ENCODE peak calls at places on chromosomes 1 and 21, in six cellular contexts. One of them, this sample, is unnamed.

GRCh38 chr1:178633068-178633467 is 92.0 kb upstream of the RALGPS2 start:
- DNase-seq in uterus: no peak
- DNase-seq in esophagus muscularis mucosa: no peak
- DNase-seq in coronary artery: no peak
- DNase-seq in AG10803: peak
- DNase-seq in endodermal cell: no peak
- DNase-seq in this sample: no peak

GRCh38 chr1:6924891-6925290 is 139.6 kb downstream of the CAMTA1 start:
- DNase-seq in uterus: no peak
- DNase-seq in esophagus muscularis mucosa: no peak
- DNase-seq in coronary artery: no peak
- DNase-seq in AG10803: no peak
- DNase-seq in endodermal cell: no peak
- DNase-seq in this sample: no peak

GRCh38 chr1:224540535-224540934 is 75.6 kb upstream of the CNIH3 start:
- DNase-seq in uterus: no peak
- DNase-seq in esophagus muscularis mucosa: no peak
- DNase-seq in coronary artery: no peak
- DNase-seq in AG10803: no peak
- DNase-seq in endodermal cell: no peak
- DNase-seq in this sample: no peak

GRCh38 chr1:117627562-117628165 is 21.8 kb downstream of the TENT5C start:
- DNase-seq in uterus: no peak
- DNase-seq in esophagus muscularis mucosa: no peak
- DNase-seq in coronary artery: peak
- DNase-seq in AG10803: no peak
- DNase-seq in endodermal cell: no peak
- DNase-seq in this sample: no peak

GRCh38 chr1:26696191-26696644 is 403 bp downstream of the ARID1A start:
- DNase-seq in uterus: peak
- DNase-seq in esophagus muscularis mucosa: no peak
- DNase-seq in coronary artery: no peak
- DNase-seq in AG10803: no peak
- DNase-seq in endodermal cell: no peak
- DNase-seq in this sample: no peak

GRCh38 chr21:30028537-30028936 is 88.7 kb upstream of the GRIK1 start:
- DNase-seq in uterus: no peak
- DNase-seq in esophagus muscularis mucosa: no peak
- DNase-seq in coronary artery: no peak
- DNase-seq in AG10803: no peak
- DNase-seq in endodermal cell: no peak
- DNase-seq in this sample: no peak

GRCh38 chr1:212699839-212700596 is at the start of gene BATF3:
- DNase-seq in uterus: peak
- DNase-seq in esophagus muscularis mucosa: no peak
- DNase-seq in coronary artery: peak
- DNase-seq in AG10803: peak
- DNase-seq in endodermal cell: peak
- DNase-seq in this sample: peak

GRCh38 chr1:45752441-45753052 is 2.1 kb upstream of the IPP start:
- DNase-seq in uterus: no peak
- DNase-seq in esophagus muscularis mucosa: no peak
- DNase-seq in coronary artery: no peak
- DNase-seq in AG10803: peak
- DNase-seq in endodermal cell: no peak
- DNase-seq in this sample: no peak

GRCh38 chr1:243595527-243596206 is 254.4 kb downstream of the AKT3 start:
- DNase-seq in uterus: no peak
- DNase-seq in esophagus muscularis mucosa: no peak
- DNase-seq in coronary artery: no peak
- DNase-seq in AG10803: peak
- DNase-seq in endodermal cell: no peak
- DNase-seq in this sample: no peak

GRCh38 chr1:71427066-71427465 is 346.2 kb upstream of the ZRANB2 start:
- DNase-seq in uterus: no peak
- DNase-seq in esophagus muscularis mucosa: no peak
- DNase-seq in coronary artery: no peak
- DNase-seq in AG10803: no peak
- DNase-seq in endodermal cell: no peak
- DNase-seq in this sample: no peak

GRCh38 chr1:111399792-111400610 is 27.5 kb downstream of the OVGP1 start:
- DNase-seq in uterus: peak
- DNase-seq in esophagus muscularis mucosa: no peak
- DNase-seq in coronary artery: no peak
- DNase-seq in AG10803: peak
- DNase-seq in endodermal cell: peak
- DNase-seq in this sample: no peak

GRCh38 chr1:199463521-199464127 is 563.9 kb upstream of the NR5A2 start:
- DNase-seq in uterus: no peak
- DNase-seq in esophagus muscularis mucosa: no peak
- DNase-seq in coronary artery: no peak
- DNase-seq in AG10803: peak
- DNase-seq in endodermal cell: peak
- DNase-seq in this sample: peak

GRCh38 chr21:29077651-29078090 is 4.2 kb upstream of the CCT8 start:
- DNase-seq in uterus: no peak
- DNase-seq in esophagus muscularis mucosa: no peak
- DNase-seq in coronary artery: no peak
- DNase-seq in AG10803: peak
- DNase-seq in endodermal cell: no peak
- DNase-seq in this sample: peak

GRCh38 chr1:72936942-72937341 is 654.6 kb upstream of the NEGR1 start:
- DNase-seq in uterus: no peak
- DNase-seq in esophagus muscularis mucosa: no peak
- DNase-seq in coronary artery: no peak
- DNase-seq in AG10803: no peak
- DNase-seq in endodermal cell: no peak
- DNase-seq in this sample: no peak

GRCh38 chr1:12527564-12527963 is 90.4 kb downstream of the DHRS3 start:
- DNase-seq in uterus: no peak
- DNase-seq in esophagus muscularis mucosa: no peak
- DNase-seq in coronary artery: no peak
- DNase-seq in AG10803: no peak
- DNase-seq in endodermal cell: no peak
- DNase-seq in this sample: no peak

GRCh38 chr1:180230791-180231505 is 884 bp downstream of the LHX4 start:
- DNase-seq in uterus: no peak
- DNase-seq in esophagus muscularis mucosa: no peak
- DNase-seq in coronary artery: no peak
- DNase-seq in AG10803: peak
- DNase-seq in endodermal cell: peak
- DNase-seq in this sample: peak

GRCh38 chr1:240739139-240739538 is 127.2 kb upstream of the GREM2 start:
- DNase-seq in uterus: no peak
- DNase-seq in esophagus muscularis mucosa: no peak
- DNase-seq in coronary artery: no peak
- DNase-seq in AG10803: peak
- DNase-seq in endodermal cell: no peak
- DNase-seq in this sample: no peak

GRCh38 chr1:6222644-6223043 is 13.1 kb downstream of the ICMT start:
- DNase-seq in uterus: peak
- DNase-seq in esophagus muscularis mucosa: no peak
- DNase-seq in coronary artery: no peak
- DNase-seq in AG10803: peak
- DNase-seq in endodermal cell: no peak
- DNase-seq in this sample: no peak

GRCh38 chr1:224264321-224264720 is 65.7 kb downstream of the NVL start:
- DNase-seq in uterus: no peak
- DNase-seq in esophagus muscularis mucosa: peak
- DNase-seq in coronary artery: no peak
- DNase-seq in AG10803: no peak
- DNase-seq in endodermal cell: no peak
- DNase-seq in this sample: no peak

GRCh38 chr1:81710858-81711257 is 89.9 kb upstream of the ADGRL2 start:
- DNase-seq in uterus: no peak
- DNase-seq in esophagus muscularis mucosa: no peak
- DNase-seq in coronary artery: no peak
- DNase-seq in AG10803: no peak
- DNase-seq in endodermal cell: no peak
- DNase-seq in this sample: no peak

GRCh38 chr21:44444286-44444931 is 10.9 kb upstream of the LRRC3 start:
- DNase-seq in uterus: no peak
- DNase-seq in esophagus muscularis mucosa: no peak
- DNase-seq in coronary artery: no peak
- DNase-seq in AG10803: no peak
- DNase-seq in endodermal cell: peak
- DNase-seq in this sample: no peak

GRCh38 chr1:180155202-180155682 is 573 bp downstream of the QSOX1 start:
- DNase-seq in uterus: peak
- DNase-seq in esophagus muscularis mucosa: no peak
- DNase-seq in coronary artery: no peak
- DNase-seq in AG10803: no peak
- DNase-seq in endodermal cell: peak
- DNase-seq in this sample: peak

GRCh38 chr1:84260852-84261518 is 40.5 kb upstream of the SAMD13 start:
- DNase-seq in uterus: no peak
- DNase-seq in esophagus muscularis mucosa: no peak
- DNase-seq in coronary artery: no peak
- DNase-seq in AG10803: no peak
- DNase-seq in endodermal cell: no peak
- DNase-seq in this sample: no peak

GRCh38 chr1:186102559-186103148 is 272.4 kb downstream of the TPR start:
- DNase-seq in uterus: no peak
- DNase-seq in esophagus muscularis mucosa: no peak
- DNase-seq in coronary artery: no peak
- DNase-seq in AG10803: peak
- DNase-seq in endodermal cell: no peak
- DNase-seq in this sample: no peak

GRCh38 chr1:218665216-218665615 is 320.1 kb downstream of the TGFB2 start:
- DNase-seq in uterus: peak
- DNase-seq in esophagus muscularis mucosa: no peak
- DNase-seq in coronary artery: peak
- DNase-seq in AG10803: peak
- DNase-seq in endodermal cell: no peak
- DNase-seq in this sample: no peak

GRCh38 chr21:34845521-34846213 is 176.9 kb downstream of the CLIC6 start:
- DNase-seq in uterus: no peak
- DNase-seq in esophagus muscularis mucosa: no peak
- DNase-seq in coronary artery: no peak
- DNase-seq in AG10803: no peak
- DNase-seq in endodermal cell: peak
- DNase-seq in this sample: peak

GRCh38 chr1:22673486-22674409 is 20.7 kb downstream of the C1QB start:
- DNase-seq in uterus: no peak
- DNase-seq in esophagus muscularis mucosa: no peak
- DNase-seq in coronary artery: no peak
- DNase-seq in AG10803: peak
- DNase-seq in endodermal cell: peak
- DNase-seq in this sample: no peak

GRCh38 chr1:39969531-39970270 is 14.8 kb downstream of the MFSD2A start:
- DNase-seq in uterus: no peak
- DNase-seq in esophagus muscularis mucosa: no peak
- DNase-seq in coronary artery: no peak
- DNase-seq in AG10803: no peak
- DNase-seq in endodermal cell: no peak
- DNase-seq in this sample: no peak

GRCh38 chr1:2334366-2334765 is 57.0 kb downstream of the MORN1 start:
- DNase-seq in uterus: no peak
- DNase-seq in esophagus muscularis mucosa: no peak
- DNase-seq in coronary artery: no peak
- DNase-seq in AG10803: no peak
- DNase-seq in endodermal cell: no peak
- DNase-seq in this sample: no peak

GRCh38 chr1:18466676-18467075 is 14.1 kb upstream of the KLHDC7A start:
- DNase-seq in uterus: no peak
- DNase-seq in esophagus muscularis mucosa: no peak
- DNase-seq in coronary artery: no peak
- DNase-seq in AG10803: no peak
- DNase-seq in endodermal cell: no peak
- DNase-seq in this sample: no peak
- H3K4me3 ChIP-seq in uterus: no peak
- H3K4me3 ChIP-seq in esophagus muscularis mucosa: no peak
- H3K4me3 ChIP-seq in coronary artery: no peak
- H3K4me3 ChIP-seq in AG10803: no peak
- H3K4me3 ChIP-seq in endodermal cell: no peak
- H3K4me3 ChIP-seq in this sample: no peak

GRCh38 chr1:231500666-231501065 is 27.8 kb upstream of the TSNAX start:
- DNase-seq in uterus: no peak
- DNase-seq in esophagus muscularis mucosa: no peak
- DNase-seq in coronary artery: no peak
- DNase-seq in AG10803: no peak
- DNase-seq in endodermal cell: no peak
- DNase-seq in this sample: no peak
- TF ChIP-seq CTCF in uterus: no peak
- TF ChIP-seq CTCF in esophagus muscularis mucosa: no peak
- TF ChIP-seq CTCF in coronary artery: no peak
- TF ChIP-seq CTCF in AG10803: no peak
- TF ChIP-seq CTCF in endodermal cell: no peak
- TF ChIP-seq CTCF in this sample: no peak

DNA sequence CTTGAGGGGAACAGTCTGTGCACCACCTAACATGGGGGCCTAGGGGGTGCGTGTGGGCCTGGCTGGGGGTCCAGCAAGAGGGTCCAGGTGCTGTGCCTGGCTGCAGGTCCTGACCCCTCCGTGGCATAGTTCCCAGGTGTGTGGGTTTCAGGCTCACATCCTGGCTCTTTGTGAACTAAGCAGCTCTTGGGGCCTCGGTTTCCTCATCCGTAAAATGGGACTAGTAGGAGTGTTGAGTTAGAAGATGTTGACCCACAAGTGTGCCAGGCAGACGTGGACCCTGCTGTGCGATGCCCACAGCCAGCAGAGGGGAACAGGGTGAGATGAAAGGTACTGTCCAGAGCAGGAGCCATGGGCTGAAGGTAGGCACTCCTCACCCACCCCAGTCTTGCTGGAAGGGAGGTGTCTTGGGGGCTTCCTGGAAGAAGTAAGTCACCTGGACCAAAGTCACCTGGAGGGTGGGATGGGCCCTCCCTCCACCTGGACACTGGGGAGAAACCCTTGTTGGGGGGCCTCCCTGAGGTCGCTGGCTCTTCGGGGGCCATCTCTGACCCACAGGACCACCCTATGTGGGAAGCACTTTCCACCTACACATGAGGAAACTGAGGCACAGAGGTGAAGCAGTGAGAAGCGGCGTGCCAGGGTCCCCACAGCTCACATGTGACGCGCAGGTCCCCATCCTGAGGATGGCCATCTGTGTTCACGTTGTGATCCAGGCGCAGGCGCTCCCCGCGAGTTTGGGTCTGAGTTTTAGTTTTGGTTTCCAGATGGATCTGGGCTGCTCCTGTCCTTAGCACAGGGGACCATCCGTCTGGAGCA is 1.4 kb downstream of the ARHGEF16 start:
- DNase-seq in uterus: no peak
- DNase-seq in esophagus muscularis mucosa: no peak
- DNase-seq in coronary artery: no peak
- DNase-seq in AG10803: no peak
- DNase-seq in endodermal cell: no peak
- DNase-seq in this sample: no peak
- H3K4me3 ChIP-seq in uterus: no peak
- H3K4me3 ChIP-seq in esophagus muscularis mucosa: no peak
- H3K4me3 ChIP-seq in coronary artery: no peak
- H3K4me3 ChIP-seq in AG10803: no peak
- H3K4me3 ChIP-seq in endodermal cell: peak
- H3K4me3 ChIP-seq in this sample: no peak

DNA sequence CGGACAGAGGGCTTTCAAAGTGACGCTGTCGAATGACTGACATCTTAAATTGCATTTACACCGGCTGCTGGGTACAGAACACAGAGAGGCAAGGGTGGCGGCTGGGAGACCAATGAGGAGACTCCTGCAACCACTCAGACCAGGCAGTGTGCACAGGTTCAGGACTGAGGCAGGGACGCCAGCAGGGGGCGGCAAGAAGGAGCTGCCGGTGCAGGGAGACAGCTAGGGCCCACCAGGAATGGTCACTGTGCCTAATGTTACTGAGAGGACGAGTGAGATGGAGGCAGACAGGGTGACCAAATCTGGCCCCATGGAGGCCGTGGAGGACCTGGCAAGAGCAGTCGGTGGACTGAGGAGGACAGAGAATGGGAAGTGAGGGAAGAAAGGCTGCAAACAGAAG is 23.5 kb downstream of the GLIS1 start:
- DNase-seq in uterus: no peak
- DNase-seq in esophagus muscularis mucosa: no peak
- DNase-seq in coronary artery: no peak
- DNase-seq in AG10803: no peak
- DNase-seq in endodermal cell: peak
- DNase-seq in this sample: no peak
- TF ChIP-seq CTCF in uterus: no peak
- TF ChIP-seq CTCF in esophagus muscularis mucosa: no peak
- TF ChIP-seq CTCF in coronary artery: no peak
- TF ChIP-seq CTCF in AG10803: peak
- TF ChIP-seq CTCF in endodermal cell: peak
- TF ChIP-seq CTCF in this sample: peak